ENCODE peak calls at places on chromosomes 4 and X, in six cellular contexts. J is transverse colon, N is sigmoid colon, Y is aorta, R is tibial nerve, X is IMR-90. E is an unnamed sample. For H3K36me3, the result is how much of the 10 kb centered on the place peaks cover.

GRCh38 chr4:13989496-13989895 is 362.0 kb upstream of the BOD1L1 start:
- DNase-seq in J (no peak), N (no peak), Y (peak), R (no peak), X (no peak), E (no peak)

GRCh38 chr4:69032847-69033638 is 63.2 kb upstream of the UGT2B7 start:
- DNase-seq in J (peak), N (no peak), Y (no peak), R (no peak), X (peak), E (no peak)

GRCh38 chrX:129622757-129623301 is 31.9 kb downstream of the APLN start:
- DNase-seq in J (no peak), N (peak), Y (no peak), R (no peak), X (peak), E (no peak)

GRCh38 chr4:71187399-71188196 is 151.2 kb upstream of the SLC4A4 start:
- DNase-seq in J (peak), N (peak), Y (peak), R (no peak), X (peak), E (peak)

GRCh38 chr4:87853108-87853507 is 20.3 kb downstream of the MEPE start:
- DNase-seq in J (no peak), N (no peak), Y (no peak), R (peak), X (peak), E (no peak)

GRCh38 chr4:147160908-147161513 is 215.3 kb upstream of the TTC29 start:
- DNase-seq in J (no peak), N (no peak), Y (no peak), R (peak), X (peak), E (no peak)

GRCh38 chrX:150146271-150146888 is 208.1 kb upstream of the EOLA2 start:
- DNase-seq in J (no peak), N (no peak), Y (no peak), R (no peak), X (no peak), E (no peak)

GRCh38 chr4:159674241-159674640 is 571.4 kb downstream of the RAPGEF2 start:
- DNase-seq in J (no peak), N (no peak), Y (no peak), R (no peak), X (no peak), E (no peak)

GRCh38 chrX:9880237-9880636 is 86.9 kb upstream of the CLDN34 start:
- DNase-seq in J (no peak), N (no peak), Y (no peak), R (no peak), X (no peak), E (no peak)

GRCh38 chr4:17511950-17512795 is at the start of gene QDPR:
- DNase-seq in J (peak), N (peak), Y (peak), R (peak), X (peak), E (peak)

GRCh38 chr4:61380865-61381264 is 180.7 kb downstream of the ADGRL3 start:
- DNase-seq in J (no peak), N (no peak), Y (no peak), R (no peak), X (no peak), E (no peak)

GRCh38 chr4:156771171-156771837 is 200.3 kb downstream of the PDGFC start:
- DNase-seq in J (no peak), N (no peak), Y (peak), R (no peak), X (peak), E (no peak)

GRCh38 chr4:147780137-147780777 is 48.4 kb downstream of the ARHGAP10 start:
- DNase-seq in J (peak), N (no peak), Y (peak), R (peak), X (no peak), E (no peak)

GRCh38 chr4:78057600-78058560 is 757 bp downstream of the FRAS1 start:
- DNase-seq in J (peak), N (peak), Y (peak), R (peak), X (peak), E (peak)

GRCh38 chr4:123356914-123357313 is 39.7 kb upstream of the SPRY1 start:
- DNase-seq in J (no peak), N (no peak), Y (no peak), R (no peak), X (no peak), E (no peak)

GRCh38 chr4:146244496-146244895 is 30.2 kb downstream of the REELD1 start:
- DNase-seq in J (no peak), N (no peak), Y (no peak), R (no peak), X (no peak), E (no peak)

GRCh38 chr4:73139991-73140390 is 70.5 kb upstream of the COX18 start:
- DNase-seq in J (no peak), N (no peak), Y (no peak), R (no peak), X (peak), E (no peak)

GRCh38 chr4:151169900-151170299 is 70.5 kb downstream of the RPS3A start:
- DNase-seq in J (no peak), N (no peak), Y (no peak), R (no peak), X (peak), E (no peak)

GRCh38 chrX:92270936-92271655 is 491.9 kb downstream of the PCDH11X start:
- DNase-seq in J (no peak), N (no peak), Y (no peak), R (no peak), X (no peak), E (no peak)

GRCh38 chrX:132412208-132412607 is 76.6 kb downstream of the MBNL3 start:
- DNase-seq in J (no peak), N (no peak), Y (no peak), R (no peak), X (no peak), E (no peak)

GRCh38 chr4:108396900-108397299 is 223.5 kb upstream of the RPL34 start:
- DNase-seq in J (no peak), N (no peak), Y (no peak), R (no peak), X (no peak), E (no peak)

GRCh38 chr4:113169368-113169767 is 119.9 kb downstream of the ANK2 start:
- DNase-seq in J (no peak), N (no peak), Y (no peak), R (no peak), X (no peak), E (no peak)

GRCh38 chrX:96204928-96205327 is 479.7 kb upstream of the DIAPH2 start:
- DNase-seq in J (no peak), N (no peak), Y (no peak), R (no peak), X (no peak), E (no peak)
- H3K36me3 ChIP-seq in J (under half), N (under half), Y (under half), R (under half), X (under half), E (under half)

GRCh38 chr4:182916483-182917181 is 554 bp downstream of the DCTD start:
- DNase-seq in J (peak), N (peak), Y (peak), R (peak), X (peak), E (no peak)

GRCh38 chr4:182914357-182914756 is 2.8 kb downstream of the DCTD start:
- DNase-seq in J (no peak), N (no peak), Y (no peak), R (no peak), X (no peak), E (no peak)

GRCh38 chr4:182918044-182918607 is 940 bp upstream of the DCTD start:
- DNase-seq in J (no peak), N (no peak), Y (no peak), R (no peak), X (no peak), E (no peak)

GRCh38 chr4:182918791-182919302 is 1.7 kb upstream of the DCTD start:
- DNase-seq in J (no peak), N (no peak), Y (no peak), R (no peak), X (no peak), E (no peak)

DNA sequence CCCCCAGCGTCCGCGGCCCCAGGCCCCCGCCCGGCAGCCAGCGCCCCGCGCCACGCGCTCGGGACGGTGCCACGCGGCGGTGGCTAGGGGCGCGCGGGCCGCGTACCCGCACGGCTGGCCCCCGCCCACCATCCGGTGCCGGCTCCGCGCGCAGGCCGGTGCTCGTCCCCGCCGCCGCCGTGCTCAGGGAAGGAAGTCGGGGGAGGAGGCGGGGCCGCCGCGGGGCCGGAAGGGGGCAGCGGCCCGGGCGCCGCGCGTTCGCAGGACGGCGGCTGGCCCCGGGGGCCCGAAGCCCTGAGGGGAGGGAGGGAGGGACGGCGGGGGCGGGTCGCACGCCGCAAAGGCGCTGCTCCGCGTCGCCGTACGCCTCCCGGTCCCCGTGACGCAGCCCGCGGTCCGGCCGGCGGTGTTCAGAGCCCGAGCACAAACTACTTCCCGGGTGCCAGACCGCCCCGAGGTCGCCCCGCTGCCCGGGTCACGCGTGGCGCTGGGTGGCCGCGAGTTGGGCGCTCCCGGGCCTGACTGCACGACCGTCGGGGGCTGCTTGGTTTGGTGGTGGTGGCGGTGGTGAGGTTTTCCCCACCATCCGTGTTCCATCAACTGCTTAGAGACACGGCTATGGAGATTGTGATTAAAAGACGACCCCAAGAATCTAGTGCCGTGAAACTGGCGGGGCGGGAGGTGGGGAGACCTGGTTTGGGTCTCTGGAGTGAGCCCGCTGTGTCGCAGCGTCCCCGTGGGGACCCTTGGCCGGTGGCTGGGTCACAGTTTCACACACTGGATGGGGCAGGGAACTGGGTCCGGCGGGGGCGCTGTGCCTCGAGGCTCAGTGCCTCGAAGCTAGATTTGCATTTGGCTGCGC is at the start of gene DCTD:
- DNase-seq in J (peak), N (peak), Y (peak), R (peak), X (peak), E (peak)
- H3K27ac ChIP-seq in J (peak), N (peak), Y (peak), R (peak), X (peak), E (peak)

DNA sequence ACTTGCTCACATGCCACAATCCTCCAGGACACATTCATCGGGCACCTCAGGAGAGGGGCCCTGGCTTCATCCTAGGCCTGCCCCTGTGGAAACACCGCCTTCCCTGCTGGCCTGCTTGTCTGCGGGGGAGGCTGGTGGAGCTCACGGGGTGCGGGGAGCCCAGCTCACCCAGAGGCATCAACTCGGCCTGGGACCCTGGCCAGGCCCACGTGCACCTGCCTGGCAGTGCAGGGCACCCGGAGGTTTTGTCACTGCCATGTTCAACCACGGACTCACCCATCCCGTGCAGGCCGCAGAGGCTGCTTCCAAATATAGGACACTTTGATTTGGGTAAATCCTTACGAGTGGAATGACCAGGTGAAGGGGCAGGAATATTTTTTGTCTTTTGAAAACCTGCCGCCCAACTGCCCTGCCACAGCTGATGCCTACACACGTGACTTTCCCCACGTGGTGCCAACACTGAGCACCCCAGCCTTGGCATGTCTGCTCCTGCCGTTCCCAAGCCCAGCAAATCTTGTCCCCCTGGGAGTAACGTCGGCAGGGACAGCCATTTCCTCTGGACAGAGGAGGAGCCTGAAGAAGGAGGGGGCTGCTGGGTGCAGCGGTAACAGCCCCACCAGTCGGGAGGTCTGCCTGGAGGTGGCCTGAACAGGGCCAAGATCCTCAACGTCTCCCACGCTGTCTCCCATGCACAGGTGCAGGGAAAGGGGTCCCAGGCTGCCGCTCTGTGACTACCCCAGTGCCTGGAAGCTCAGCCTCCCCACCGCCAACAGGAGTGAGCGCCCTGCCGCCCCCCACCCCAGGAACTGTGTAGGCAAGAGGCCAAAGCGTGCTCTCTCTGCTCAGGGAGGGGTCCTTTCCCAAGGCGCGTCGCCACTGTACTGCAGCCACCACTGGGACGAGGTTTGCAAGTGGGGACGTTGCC is 8.5 kb downstream of the MXD4 start:
- DNase-seq in J (no peak), N (peak), Y (peak), R (peak), X (no peak), E (peak)
- H3K36me3 ChIP-seq in J (under half), N (half or more), Y (under half), R (half or more), X (half or more), E (half or more)

DNA sequence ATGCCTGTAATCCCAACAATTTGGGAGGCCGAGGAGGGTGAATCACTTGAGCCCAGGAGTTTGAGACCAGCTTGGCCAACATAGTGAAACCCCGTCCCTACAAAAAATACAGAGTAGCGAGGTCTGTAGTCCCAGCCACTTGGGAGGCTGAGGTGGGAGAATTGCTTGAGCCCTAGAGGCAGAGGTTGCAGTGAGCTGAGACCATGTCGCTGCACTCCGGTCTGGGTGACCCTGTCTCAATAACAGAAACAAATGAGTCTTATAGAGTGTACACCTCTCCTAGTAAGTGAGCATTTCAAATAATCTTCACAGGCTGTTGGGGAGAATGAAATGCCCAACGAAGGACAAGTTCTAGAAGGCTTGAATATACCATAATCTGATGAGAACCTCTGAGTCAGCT is 5.5 kb downstream of the UCHL1 start:
- DNase-seq in J (no peak), N (no peak), Y (no peak), R (no peak), X (no peak), E (no peak)
- H3K27ac ChIP-seq in J (no peak), N (no peak), Y (no peak), R (no peak), X (no peak), E (no peak)

GRCh38 chr4:109820563-109820962 is 5.0 kb downstream of the GAR1 start:
- DNase-seq in J (no peak), N (no peak), Y (no peak), R (no peak), X (no peak), E (no peak)
- H3K36me3 ChIP-seq in J (under half), N (half or more), Y (under half), R (under half), X (under half), E (under half)

DNA sequence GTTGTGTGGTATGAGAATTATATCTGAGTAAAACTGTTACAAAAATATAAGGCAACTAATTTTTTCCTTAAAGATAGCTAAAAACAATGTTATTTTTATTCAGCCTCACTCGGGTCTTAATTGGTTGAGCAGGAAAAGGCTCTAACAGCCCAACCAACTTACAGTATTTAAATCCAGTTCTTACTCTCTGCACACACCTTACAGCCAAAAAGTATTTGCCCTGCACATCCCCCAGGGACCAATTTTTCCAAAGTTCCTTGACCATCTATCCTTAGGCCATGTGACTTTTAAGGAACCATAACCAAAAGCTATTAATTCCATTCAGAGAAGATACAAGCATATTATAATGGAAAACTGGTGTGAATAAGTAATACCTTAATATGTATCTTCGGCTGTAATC is 1.2 kb upstream of the THAP9 start:
- DNase-seq in J (no peak), N (no peak), Y (no peak), R (no peak), X (no peak), E (no peak)
- H3K27ac ChIP-seq in J (peak), N (peak), Y (peak), R (peak), X (peak), E (peak)

DNA sequence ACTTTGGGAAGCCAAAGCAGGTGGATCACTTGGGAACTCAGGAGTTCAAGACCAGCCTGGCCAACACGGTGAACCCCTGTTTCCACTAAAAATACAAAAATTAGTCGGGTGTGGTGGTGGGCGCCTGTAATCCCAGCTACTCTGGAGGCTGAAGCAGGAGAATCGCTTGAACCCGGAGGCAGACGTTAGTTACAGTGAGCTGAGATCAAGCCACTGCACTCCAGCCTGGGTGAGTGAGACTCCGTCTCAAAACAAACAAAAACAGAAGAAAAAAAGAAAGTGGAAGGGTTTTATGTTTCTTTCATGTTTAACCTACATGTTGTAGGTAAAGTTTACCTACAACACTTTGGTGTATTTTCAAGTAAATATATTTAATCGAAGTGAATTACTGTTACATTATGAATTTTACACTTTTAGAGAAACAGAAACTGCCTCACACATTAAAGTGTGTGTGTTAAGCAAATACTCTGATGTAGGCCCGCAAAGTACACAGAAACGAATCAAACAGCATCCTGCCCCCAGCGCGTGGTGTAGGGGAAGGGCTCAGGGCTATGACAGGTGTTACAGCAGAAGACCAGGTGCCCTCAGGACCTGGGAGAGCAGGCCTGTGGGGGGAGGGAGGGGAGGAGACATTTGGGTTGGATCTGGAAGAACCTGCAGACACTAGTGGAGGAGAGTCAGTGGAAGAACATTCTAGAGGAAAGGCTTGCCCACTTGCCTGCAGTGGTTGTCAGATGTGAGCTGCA is 39.0 kb downstream of the PTTG2 start:
- DNase-seq in J (no peak), N (no peak), Y (no peak), R (no peak), X (no peak), E (no peak)
- H3K36me3 ChIP-seq in J (under half), N (under half), Y (under half), R (under half), X (under half), E (under half)

GRCh38 chrX:31215277-31215815 is 143.5 kb upstream of the FTHL17 start:
- DNase-seq in J (no peak), N (no peak), Y (no peak), R (no peak), X (no peak), E (no peak)

GRCh38 chrX:31212856-31213748 is 141.3 kb upstream of the FTHL17 start:
- DNase-seq in J (no peak), N (no peak), Y (no peak), R (no peak), X (no peak), E (no peak)

GRCh38 chrX:31209005-31209612 is 137.3 kb upstream of the FTHL17 start:
- DNase-seq in J (no peak), N (no peak), Y (no peak), R (no peak), X (peak), E (no peak)

GRCh38 chrX:31217111-31217510 is 145.3 kb upstream of the FTHL17 start:
- DNase-seq in J (no peak), N (no peak), Y (no peak), R (no peak), X (no peak), E (no peak)

DNA sequence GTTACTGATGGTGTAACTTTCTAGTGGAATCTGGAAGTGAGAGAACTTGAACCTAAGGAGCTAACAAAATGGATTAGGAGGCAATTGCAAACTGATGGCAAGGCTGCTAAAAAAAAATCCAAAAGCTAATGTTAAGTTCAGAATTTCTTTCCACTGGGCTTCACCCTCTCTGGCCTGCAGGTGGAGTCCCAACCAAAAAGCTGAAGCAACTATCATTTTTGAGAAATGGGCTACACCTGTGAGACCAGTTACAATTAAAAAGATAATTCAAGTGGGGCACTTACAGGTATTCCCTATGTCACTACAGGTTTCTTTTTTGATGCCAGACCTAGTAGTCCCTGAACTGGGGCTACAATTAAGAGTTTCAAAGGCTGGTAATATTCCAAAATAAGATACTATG is 142.1 kb upstream of the FTHL17 start:
- DNase-seq in J (no peak), N (no peak), Y (no peak), R (no peak), X (peak), E (no peak)
- H3K27ac ChIP-seq in J (no peak), N (no peak), Y (no peak), R (no peak), X (no peak), E (no peak)

E was measured in right atrium auricular region.